ENCODE peak calls at places on chromosomes 12 and 14, in nine cellular contexts. U is HCT116, H is Panc1, R is HepG2, N is spleen, M is prostate gland, L is GM12878, V is stomach, G is endothelial cell of umbilical vein. A is an unnamed sample.

GRCh38 chr12:88011755-88012154 is 17.4 kb downstream of the C12orf50 start:
- DNase-seq in L (no peak), V (no peak), G (no peak), N (no peak), M (no peak), R (no peak), U (no peak), H (no peak), A (no peak)

GRCh38 chr14:22549981-22550670 is 38.9 kb downstream of the DAD1 start:
- DNase-seq in L (peak; percentile 87), V (no peak), R (no peak), M (no peak), N (no peak), U (no peak), G (peak; percentile 52), H (no peak), A (no peak)

GRCh38 chr12:28709996-28710685 is 438.9 kb upstream of the FAR2 start:
- DNase-seq in M (no peak), R (no peak), N (no peak), V (no peak), H (no peak), L (no peak), G (no peak), U (no peak), A (no peak)

GRCh38 chr12:109462868-109463692 is 14.0 kb downstream of the KCTD10 start:
- DNase-seq in N (peak; percentile 70), V (peak; percentile 64), R (peak; percentile 63), M (peak; percentile 86), G (peak; percentile 92), U (peak; percentile 62), L (no peak), H (peak; percentile 50), A (peak; percentile 74)

GRCh38 chr14:46399049-46399448 is 252.5 kb downstream of the RPL10L start:
- DNase-seq in H (no peak), L (no peak), G (no peak), V (no peak), U (no peak), N (no peak), M (no peak), R (no peak), A (peak; percentile 36)

GRCh38 chr14:104547998-104548700 is 31.4 kb upstream of the C14orf180 start:
- DNase-seq in H (no peak), G (no peak), V (no peak), L (no peak), U (no peak), M (no peak), N (peak; percentile 64), R (no peak), A (no peak)

GRCh38 chr14:93042968-93043940 is 72.5 kb downstream of the ITPK1 start:
- DNase-seq in G (peak; percentile 22), U (peak; percentile 89), R (peak; percentile 90), N (no peak), L (no peak), H (no peak), M (peak; percentile 85), V (peak; percentile 93), A (peak; percentile 92)

GRCh38 chr14:104933721-104934379 is 9.2 kb downstream of the PLD4 start:
- DNase-seq in M (no peak), N (no peak), U (no peak), V (no peak), H (no peak), R (no peak), L (no peak), G (no peak), A (no peak)

GRCh38 chr12:19131020-19131431 is 1.5 kb downstream of the PLEKHA5 start:
- DNase-seq in V (peak; percentile 33), U (peak; percentile 6), R (peak; percentile 41), L (no peak), M (peak; percentile 15), N (no peak), G (peak; percentile 37), H (no peak), A (peak; percentile 16)
- TF ChIP-seq POLR2AphosphoS5 in V (peak; percentile 47), U (no peak), R (no peak), L (no peak), M (peak; percentile 27), N (no peak), G (no peak), H (no peak), A (no peak)

GRCh38 chr14:21229821-21230220 is 39.4 kb downstream of the HNRNPC start:
- DNase-seq in R (no peak), L (no peak), G (no peak), U (no peak), H (no peak), N (no peak), M (no peak), V (no peak), A (no peak)

GRCh38 chr14:21234112-21234511 is 35.1 kb downstream of the HNRNPC start:
- DNase-seq in G (no peak), R (no peak), H (no peak), M (no peak), V (no peak), N (no peak), U (no peak), L (no peak), A (no peak)

GRCh38 chr14:21236948-21237797 is 32.1 kb downstream of the HNRNPC start:
- DNase-seq in N (no peak), L (no peak), V (no peak), U (no peak), R (no peak), H (no peak), G (no peak), M (no peak), A (no peak)

GRCh38 chr14:21231020-21231652 is 38.1 kb downstream of the HNRNPC start:
- DNase-seq in M (no peak), V (no peak), H (no peak), U (no peak), G (no peak), L (no peak), R (no peak), N (no peak), A (no peak)

GRCh38 chr14:21233457-21234076 is 35.7 kb downstream of the HNRNPC start:
- DNase-seq in U (no peak), N (no peak), V (no peak), M (no peak), G (no peak), H (no peak), L (no peak), R (peak; percentile 40), A (no peak)
- H3K4me1 ChIP-seq in U (no peaks in the 10 kb centered on the region), N (peaks cover 78% of the 10 kb centered on the region), V (peaks cover 43% of the 10 kb centered on the region), M (peaks cover 14% of the 10 kb centered on the region), G (no peaks in the 10 kb centered on the region), H (peaks cover 10% of the 10 kb centered on the region), L (peaks cover 9% of the 10 kb centered on the region), R (peaks cover 31% of the 10 kb centered on the region), A (peaks cover 66% of the 10 kb centered on the region)

DNA sequence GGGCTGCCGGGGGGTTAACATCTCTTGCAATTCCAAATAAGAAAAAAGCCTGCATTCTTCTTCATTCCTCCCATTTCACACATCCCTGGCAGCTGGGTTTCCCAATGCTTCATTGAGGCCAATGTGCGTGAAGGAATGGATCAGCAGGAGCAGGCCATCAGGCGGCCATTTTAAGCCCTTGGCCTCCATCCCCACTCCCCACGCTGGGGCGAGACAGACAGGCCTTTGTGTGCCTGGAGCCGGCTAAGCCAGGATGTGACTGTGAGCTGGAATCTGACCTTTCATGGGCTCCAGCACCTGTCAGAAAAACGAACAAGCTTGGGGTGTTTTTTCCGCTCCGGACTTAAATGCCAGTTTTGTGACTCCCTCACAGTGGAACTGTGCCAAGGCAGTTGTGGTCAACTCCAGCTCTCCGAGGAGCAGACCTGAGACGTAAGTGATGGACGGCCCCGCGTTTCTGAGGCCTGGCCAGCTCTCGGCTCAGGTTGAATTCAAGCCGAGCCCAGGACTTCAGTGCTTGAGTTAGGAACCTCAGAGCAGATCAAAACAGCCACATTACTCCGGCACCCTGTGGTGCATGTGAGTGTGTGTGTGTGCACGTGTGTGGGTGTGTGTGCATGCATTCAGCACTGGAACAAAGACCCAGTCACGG is 133.1 kb downstream of the TMEM30B start:
- DNase-seq in V (no peak), U (peak; percentile 89), H (no peak), R (peak; percentile 57), L (no peak), M (peak; percentile 10), G (peak; percentile 85), N (no peak), A (no peak)
- TF ChIP-seq POLR2AphosphoS5 in V (no peak), U (no peak), H (no peak), R (no peak), L (no peak), M (no peak), G (peak; percentile 39), N (no peak), A (no peak)

GRCh38 chr12:93772003-93772402 is 94.8 kb downstream of the CRADD start:
- DNase-seq in M (no peak), U (no peak), L (no peak), H (no peak), R (no peak), G (no peak), N (no peak), V (no peak), A (no peak)

GRCh38 chr12:93763746-93764147 is 86.6 kb downstream of the CRADD start:
- DNase-seq in M (no peak), N (no peak), V (no peak), R (no peak), U (no peak), L (no peak), H (no peak), G (no peak), A (no peak)

GRCh38 chr12:93766802-93767523 is 89.8 kb downstream of the CRADD start:
- DNase-seq in R (no peak), M (peak; percentile 54), G (peak; percentile 68), U (no peak), L (no peak), V (no peak), N (no peak), H (no peak), A (peak; percentile 29)

GRCh38 chr12:93766371-93766770 is 89.2 kb downstream of the CRADD start:
- DNase-seq in G (no peak), L (no peak), U (no peak), R (no peak), V (no peak), N (no peak), M (no peak), H (no peak), A (no peak)

DNA sequence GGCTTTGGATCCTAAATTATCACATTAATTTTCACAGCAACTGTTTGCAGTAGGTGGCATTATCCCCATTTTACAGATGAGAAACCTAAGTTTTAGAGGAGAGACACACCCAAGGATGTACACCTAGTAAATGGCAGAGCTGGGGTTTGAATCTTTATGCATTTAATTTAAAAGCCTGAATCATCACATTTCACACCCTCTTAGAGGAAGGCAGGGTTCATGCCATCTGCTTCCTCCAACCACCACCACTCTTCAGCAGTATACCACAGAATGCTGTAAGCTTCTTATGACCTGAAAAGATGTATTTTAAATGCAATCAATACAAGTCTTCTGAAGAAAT is 90.3 kb downstream of the CRADD start:
- DNase-seq in G (no peak), V (no peak), L (no peak), R (no peak), N (no peak), U (no peak), H (no peak), M (no peak), A (no peak)
- H3K4me1 ChIP-seq in G (peaks cover 7% of the 10 kb centered on the region), V (peaks cover 13% of the 10 kb centered on the region), L (no peaks in the 10 kb centered on the region), R (peaks cover 22% of the 10 kb centered on the region), N (peaks cover 15% of the 10 kb centered on the region), U (peaks cover 6% of the 10 kb centered on the region), H (peaks cover 3% of the 10 kb centered on the region), M (no peaks in the 10 kb centered on the region), A (peaks cover 17% of the 10 kb centered on the region)

A was measured in transverse colon.